ENCODE peak calls at places on chromosomes 13 and 19, in eight cellular contexts. L is heart left ventricle, F is osteocyte, X is choroid plexus epithelial cell, C is tibial nerve, W is glutamatergic neuron, S is OCI-LY7, J is fibroblast of pulmonary artery. T is an unnamed sample.

GRCh38 chr19:23304238-23304637 is 54.0 kb upstream of the ZNF724 start:
- DNase-seq in W (no peak), J (no peak), C (no peak), S (no peak), X (no peak), F (no peak), L (no peak), T (no peak)

GRCh38 chr13:61774903-61775302 is 359.3 kb upstream of the PCDH20 start:
- DNase-seq in L (no peak), C (no peak), J (no peak), S (no peak), F (no peak), W (no peak), X (no peak), T (no peak)

GRCh38 chr13:48817166-48817802 is 158.4 kb upstream of the FNDC3A start:
- DNase-seq in S (no peak), L (no peak), W (no peak), C (no peak), J (no peak), X (peak), F (no peak), T (no peak)

GRCh38 chr19:412356-413355 is 3.7 kb upstream of the C2CD4C start:
- DNase-seq in C (no peak), J (no peak), S (no peak), F (no peak), W (peak), X (no peak), L (no peak), T (no peak)

GRCh38 chr13:64099994-64100393 is 2684.3 kb upstream of the PCDH20 start:
- DNase-seq in L (no peak), X (peak), J (no peak), C (no peak), W (no peak), S (no peak), F (no peak), T (no peak)

GRCh38 chr19:17762505-17763229 is 11.4 kb downstream of the FCHO1 start:
- DNase-seq in J (peak), L (no peak), C (no peak), S (peak), W (peak), F (no peak), X (peak), T (peak)

GRCh38 chr13:110343241-110343865 is 36.3 kb downstream of the COL4A2 start:
- DNase-seq in C (no peak), J (no peak), L (no peak), S (no peak), W (no peak), X (peak), F (no peak), T (peak)

GRCh38 chr13:61128850-61129645 is 286.6 kb downstream of the PCDH20 start:
- DNase-seq in W (no peak), J (no peak), L (no peak), S (no peak), X (no peak), C (no peak), F (no peak), T (peak)

GRCh38 chr13:23349127-23349897 is 84.2 kb downstream of the SACS start:
- DNase-seq in S (no peak), W (no peak), C (peak), F (no peak), L (no peak), J (no peak), X (no peak), T (no peak)

GRCh38 chr19:8926341-8926740 is 83.9 kb downstream of the MUC16 start:
- DNase-seq in J (no peak), F (no peak), C (no peak), S (no peak), W (no peak), X (no peak), L (no peak), T (no peak)

GRCh38 chr19:20247016-20247683 is 80.1 kb downstream of the ZNF486 start:
- DNase-seq in J (peak), L (no peak), W (peak), F (no peak), S (peak), C (no peak), X (peak), T (peak)

GRCh38 chr19:45103625-45104319 is 10.8 kb downstream of the PPP1R37 start:
- DNase-seq in S (no peak), L (peak), X (no peak), F (no peak), J (no peak), C (no peak), W (no peak), T (no peak)

GRCh38 chr19:36032251-36033104 is at the start of gene CLIP3:
- DNase-seq in F (peak), X (peak), L (peak), S (no peak), J (peak), W (peak), C (peak), T (no peak)

GRCh38 chr19:18119243-18120105 is 21.9 kb downstream of the MAST3 start:
- DNase-seq in X (no peak), W (no peak), C (no peak), F (no peak), J (no peak), L (no peak), S (peak), T (no peak)

GRCh38 chr13:70568571-70568970 is 460.3 kb upstream of the KLHL1 start:
- DNase-seq in W (no peak), J (peak), F (no peak), C (peak), L (no peak), X (peak), S (peak), T (peak)

GRCh38 chr13:31956944-31957644 is 74.5 kb upstream of the FRY start:
- DNase-seq in C (no peak), W (no peak), S (no peak), X (no peak), F (no peak), L (no peak), J (no peak), T (no peak)

GRCh38 chr13:68584776-68585175 is 1354.6 kb upstream of the PCDH9 start:
- DNase-seq in S (no peak), F (no peak), C (no peak), X (no peak), L (no peak), W (no peak), J (no peak), T (no peak)

GRCh38 chr19:44747739-44748425 is 626 bp upstream of the BCL3 start:
- DNase-seq in F (peak), L (peak), C (peak), W (no peak), X (peak), J (peak), S (no peak), T (no peak)

GRCh38 chr13:65606622-65607021 is 1623.5 kb downstream of the PCDH9 start:
- DNase-seq in X (peak), W (no peak), J (peak), F (no peak), L (no peak), C (no peak), S (no peak), T (no peak)

GRCh38 chr19:54905908-54906511 is at the start of gene NCR1:
- DNase-seq in X (no peak), S (no peak), C (no peak), W (no peak), L (no peak), J (no peak), F (no peak), T (no peak)

GRCh38 chr19:22526661-22527272 is 104.6 kb upstream of the ZNF98 start:
- DNase-seq in J (no peak), W (no peak), L (no peak), F (no peak), S (no peak), X (no peak), C (no peak), T (no peak)

GRCh38 chr19:17358395-17358794 is 18.7 kb downstream of the PLVAP start:
- DNase-seq in S (no peak), C (no peak), L (no peak), J (no peak), X (peak), F (no peak), W (no peak), T (no peak)

GRCh38 chr19:47190167-47190727 is 40.8 kb downstream of the BBC3 start:
- DNase-seq in L (peak), X (peak), W (no peak), C (no peak), S (no peak), F (peak), J (peak), T (peak)

GRCh38 chr13:21124853-21125252 is 51.5 kb downstream of the SKA3 start:
- DNase-seq in W (no peak), F (peak), J (peak), S (no peak), X (peak), L (no peak), C (no peak), T (peak)

GRCh38 chr13:48431987-48432615 is 19.2 kb upstream of the LPAR6 start:
- DNase-seq in L (no peak), F (no peak), W (no peak), C (no peak), X (peak), J (peak), S (no peak), T (no peak)

GRCh38 chr19:50268046-50268445 is 61.1 kb downstream of the KCNC3 start:
- DNase-seq in F (no peak), J (peak), L (no peak), C (no peak), X (no peak), S (no peak), W (no peak), T (no peak)

GRCh38 chr19:5895890-5896289 is 7.7 kb downstream of the NDUFA11 start:
- DNase-seq in J (no peak), C (no peak), X (no peak), W (no peak), L (no peak), S (no peak), F (no peak), T (no peak)

GRCh38 chr19:50303558-50303957 is 25.6 kb downstream of the KCNC3 start:
- DNase-seq in L (no peak), X (no peak), C (no peak), F (no peak), W (no peak), S (no peak), J (no peak), T (no peak)

GRCh38 chr13:28819046-28819747 is 942 bp upstream of the MTUS2 start:
- DNase-seq in C (no peak), S (no peak), L (no peak), X (peak), F (no peak), W (no peak), J (peak), T (peak)

GRCh38 chr13:23743717-23744116 is 145.5 kb downstream of the MIPEP start:
- DNase-seq in J (no peak), L (no peak), F (no peak), C (no peak), W (no peak), S (no peak), X (no peak), T (peak)

GRCh38 chr13:103140001-103140671 is 73.9 kb upstream of the SLC10A2 start:
- DNase-seq in W (no peak), L (no peak), S (peak), X (peak), F (no peak), J (peak), C (peak), T (peak)

GRCh38 chr19:46714523-46715106 is 2.3 kb downstream of the PRKD2 start:
- DNase-seq in S (peak), C (no peak), F (no peak), W (no peak), L (no peak), X (no peak), J (no peak), T (no peak)

GRCh38 chr13:61406275-61406674 is 9.4 kb downstream of the PCDH20 start:
- DNase-seq in F (no peak), W (no peak), C (no peak), S (no peak), X (no peak), L (no peak), J (no peak), T (no peak)

GRCh38 chr13:109608503-109608902 is 177.9 kb downstream of the IRS2 start:
- DNase-seq in X (no peak), F (no peak), S (no peak), J (no peak), L (no peak), W (no peak), C (no peak), T (no peak)

GRCh38 chr19:15575406-15575805 is 39.6 kb upstream of the CYP4F8 start:
- DNase-seq in W (no peak), J (no peak), C (no peak), S (no peak), X (no peak), F (no peak), L (no peak), T (no peak)

GRCh38 chr13:28529836-28530235 is 34.9 kb upstream of the FLT1 start:
- DNase-seq in L (no peak), X (no peak), J (no peak), F (no peak), W (no peak), S (no peak), C (no peak), T (no peak)

GRCh38 chr19:38399081-38399480 is 3.8 kb upstream of the FAM98C start:
- DNase-seq in C (no peak), W (no peak), S (no peak), L (no peak), X (no peak), F (no peak), J (no peak), T (no peak)

GRCh38 chr19:12646551-12646950 is 20.0 kb downstream of the MAN2B1 start:
- DNase-seq in C (no peak), X (no peak), L (no peak), J (no peak), F (no peak), S (no peak), W (no peak), T (no peak)

GRCh38 chr19:12647047-12647446 is 19.5 kb downstream of the MAN2B1 start:
- DNase-seq in C (no peak), S (no peak), W (no peak), J (no peak), F (no peak), L (no peak), X (no peak), T (no peak)

GRCh38 chr19:12647490-12648071 is 19.0 kb downstream of the MAN2B1 start:
- DNase-seq in X (peak), F (no peak), J (peak), L (no peak), W (peak), C (peak), S (no peak), T (peak)

GRCh38 chr19:12649941-12650340 is 16.6 kb downstream of the MAN2B1 start:
- DNase-seq in C (no peak), L (no peak), F (no peak), J (no peak), S (no peak), X (no peak), W (no peak), T (no peak)

GRCh38 chr19:12648088-12648487 is 18.5 kb downstream of the MAN2B1 start:
- DNase-seq in L (no peak), S (no peak), C (no peak), J (no peak), W (no peak), X (no peak), F (no peak), T (no peak)
- TF ChIP-seq CTCF in L (peak), S (peak), C (no peak), J (peak), W (no peak), X (peak), F (no peak), T (no peak)

GRCh38 chr19:10335149-10336053 is 2.1 kb upstream of the RAVER1 start:
- DNase-seq in F (no peak), C (no peak), W (no peak), J (no peak), S (no peak), X (no peak), L (no peak), T (no peak)
- TF ChIP-seq CTCF in F (no peak), C (no peak), W (no peak), J (no peak), S (peak), X (no peak), L (no peak), T (no peak)

DNA sequence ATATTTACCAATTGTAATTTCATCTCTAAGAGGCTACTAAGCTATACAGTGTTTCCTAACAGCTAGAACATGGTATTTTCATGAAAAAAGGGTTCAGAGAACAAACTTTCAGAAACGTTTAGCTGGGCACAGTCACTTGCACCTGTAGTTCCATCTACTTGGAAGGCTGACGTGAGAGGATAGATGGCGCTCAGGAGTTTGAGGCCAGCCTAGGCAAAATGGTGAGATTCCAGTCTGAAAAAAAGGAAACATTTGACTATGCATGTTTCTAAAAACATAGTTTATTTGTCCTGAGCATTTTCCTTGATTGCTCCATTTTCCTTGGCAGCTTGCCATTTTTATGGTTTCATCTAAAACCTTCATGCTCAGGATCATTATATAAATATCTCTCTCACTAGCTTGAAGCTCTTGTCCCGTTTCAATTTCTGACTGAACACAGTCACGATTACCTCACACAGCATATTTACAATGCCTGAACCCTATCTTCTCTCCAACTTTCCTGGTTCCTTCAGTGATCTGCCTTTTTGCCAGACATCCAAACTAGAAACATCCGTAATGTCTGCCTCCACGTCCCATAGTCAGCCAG is 200.8 kb downstream of the RGCC start:
- DNase-seq in J (peak), L (no peak), F (no peak), X (peak), W (no peak), S (no peak), C (no peak), T (peak)
- TF ChIP-seq CTCF in J (no peak), L (no peak), F (peak), X (peak), W (no peak), S (peak), C (no peak), T (no peak)

DNA sequence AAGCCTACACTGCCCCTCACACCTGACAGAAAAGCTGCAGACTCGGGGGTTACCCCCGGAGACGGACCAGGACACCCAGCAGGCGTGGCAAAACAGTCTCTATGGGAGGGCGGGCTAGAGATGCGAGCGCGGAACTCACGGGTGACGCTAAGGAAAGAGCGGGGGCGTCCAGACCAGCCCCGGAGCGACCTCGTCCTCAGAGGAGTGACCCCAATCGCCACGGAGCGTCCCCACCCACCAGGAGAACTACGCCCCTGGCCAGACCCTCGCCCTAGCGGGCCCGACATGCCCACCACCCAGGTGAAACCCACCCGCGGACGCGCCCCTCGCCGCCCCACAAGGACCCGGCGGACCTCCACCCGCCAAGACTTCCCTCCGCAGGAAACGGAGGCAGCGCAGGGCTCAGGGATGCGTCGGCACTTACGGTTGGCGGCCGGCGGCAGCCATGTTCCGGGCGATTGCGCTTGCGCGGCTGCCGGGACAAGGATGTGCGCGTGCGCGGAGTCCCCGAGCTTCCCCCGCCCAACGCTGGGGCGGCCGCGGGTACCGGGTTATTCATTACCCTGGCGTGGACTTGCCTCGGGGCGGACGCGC is at the start of gene ZNF329:
- DNase-seq in L (peak), X (peak), F (peak), J (peak), W (peak), S (peak), C (peak), T (peak)
- TF ChIP-seq CTCF in L (no peak), X (no peak), F (no peak), J (no peak), W (no peak), S (no peak), C (no peak), T (no peak)

GRCh38 chr19:51422053-51422448 is 4.6 kb upstream of the SIGLEC10 start:
- DNase-seq in W (peak), J (peak), X (peak), C (peak), S (peak), F (peak), L (peak), T (peak)
- TF ChIP-seq CTCF in W (peak), J (peak), X (peak), C (peak), S (peak), F (peak), L (peak), T (peak)

GRCh38 chr19:13951043-13951442 is 1.3 kb upstream of the DCAF15 start:
- DNase-seq in W (no peak), F (no peak), C (no peak), S (no peak), J (no peak), L (no peak), X (no peak), T (no peak)

GRCh38 chr19:13951799-13952153 is 533 bp upstream of the DCAF15 start:
- DNase-seq in L (no peak), J (no peak), X (no peak), C (no peak), W (no peak), S (peak), F (no peak), T (no peak)

GRCh38 chr19:13954185-13954584 is 1.9 kb downstream of the DCAF15 start:
- DNase-seq in S (no peak), F (no peak), X (no peak), L (no peak), C (no peak), J (no peak), W (no peak), T (no peak)

GRCh38 chr19:13952154-13953020 is at the start of gene DCAF15:
- DNase-seq in S (peak), L (peak), C (peak), J (peak), X (peak), W (peak), F (peak), T (peak)

DNA sequence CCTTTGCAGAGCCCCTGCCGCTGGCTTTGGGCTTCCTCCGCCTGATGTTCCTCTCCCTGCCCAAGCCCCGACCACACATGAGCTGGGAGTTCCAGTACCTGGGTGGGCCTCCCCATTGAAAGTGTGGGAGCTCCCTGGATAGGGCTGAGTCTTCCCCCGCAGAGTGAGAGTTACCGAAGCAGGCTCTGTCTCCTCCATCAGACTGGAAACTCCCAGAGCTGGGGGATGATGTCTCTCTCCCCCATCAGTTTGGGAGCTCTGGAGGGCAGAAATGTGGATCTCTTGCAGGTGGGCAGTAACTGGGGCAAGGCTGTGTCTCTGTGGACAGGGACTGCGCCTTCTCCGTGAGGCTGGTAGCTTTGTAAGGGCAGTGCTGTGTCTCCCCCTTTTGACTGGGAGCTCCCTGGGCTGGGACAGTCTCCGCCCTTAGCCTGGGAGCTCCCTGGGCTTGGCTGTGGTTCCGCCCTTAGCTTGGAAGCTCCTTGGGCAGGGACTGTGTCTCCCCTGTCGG is 767 bp downstream of the DCAF15 start:
- DNase-seq in X (peak), S (peak), W (no peak), L (no peak), C (no peak), F (no peak), J (peak), T (peak)
- TF ChIP-seq CTCF in X (peak), S (no peak), W (no peak), L (no peak), C (no peak), F (peak), J (no peak), T (peak)